ENCODE peak calls at places on chromosomes 1 and 21, in five cellular contexts. U, D, N, E and I are unnamed samples.

GRCh38 chr1:246476771-246477170 is 30.3 kb downstream of the SMYD3 start:
- DNase-seq in D (no peak), U (no peak), N (peak), E (no peak), I (no peak)

GRCh38 chr21:42164064-42164789 is 54.7 kb upstream of the ABCG1 start:
- DNase-seq in N (no peak), E (peak), U (peak), D (peak), I (peak)

GRCh38 chr1:15797614-15798390 is 9.6 kb downstream of the UQCRHL start:
- DNase-seq in N (peak), U (no peak), D (peak), E (peak), I (peak)

GRCh38 chr1:81920245-81920740 is 119.6 kb downstream of the ADGRL2 start:
- DNase-seq in N (peak), D (peak), U (no peak), E (no peak), I (peak)

GRCh38 chr1:168422203-168422848 is 121.5 kb downstream of the XCL2 start:
- DNase-seq in E (no peak), D (peak), N (no peak), U (no peak), I (peak)

GRCh38 chr21:26061437-26061836 is 109.1 kb downstream of the APP start:
- DNase-seq in U (no peak), N (no peak), D (peak), E (no peak), I (peak)

GRCh38 chr21:42793774-42794173 is 85.6 kb downstream of the WDR4 start:
- DNase-seq in N (no peak), D (no peak), U (no peak), E (no peak), I (no peak)

GRCh38 chr21:36148886-36149285 is 7.7 kb upstream of the DOP1B start:
- DNase-seq in E (no peak), D (no peak), N (no peak), U (no peak), I (no peak)

GRCh38 chr1:56644941-56645662 is at the start of gene PRKAA2:
- DNase-seq in U (no peak), N (no peak), D (peak), E (peak), I (no peak)

DNA sequence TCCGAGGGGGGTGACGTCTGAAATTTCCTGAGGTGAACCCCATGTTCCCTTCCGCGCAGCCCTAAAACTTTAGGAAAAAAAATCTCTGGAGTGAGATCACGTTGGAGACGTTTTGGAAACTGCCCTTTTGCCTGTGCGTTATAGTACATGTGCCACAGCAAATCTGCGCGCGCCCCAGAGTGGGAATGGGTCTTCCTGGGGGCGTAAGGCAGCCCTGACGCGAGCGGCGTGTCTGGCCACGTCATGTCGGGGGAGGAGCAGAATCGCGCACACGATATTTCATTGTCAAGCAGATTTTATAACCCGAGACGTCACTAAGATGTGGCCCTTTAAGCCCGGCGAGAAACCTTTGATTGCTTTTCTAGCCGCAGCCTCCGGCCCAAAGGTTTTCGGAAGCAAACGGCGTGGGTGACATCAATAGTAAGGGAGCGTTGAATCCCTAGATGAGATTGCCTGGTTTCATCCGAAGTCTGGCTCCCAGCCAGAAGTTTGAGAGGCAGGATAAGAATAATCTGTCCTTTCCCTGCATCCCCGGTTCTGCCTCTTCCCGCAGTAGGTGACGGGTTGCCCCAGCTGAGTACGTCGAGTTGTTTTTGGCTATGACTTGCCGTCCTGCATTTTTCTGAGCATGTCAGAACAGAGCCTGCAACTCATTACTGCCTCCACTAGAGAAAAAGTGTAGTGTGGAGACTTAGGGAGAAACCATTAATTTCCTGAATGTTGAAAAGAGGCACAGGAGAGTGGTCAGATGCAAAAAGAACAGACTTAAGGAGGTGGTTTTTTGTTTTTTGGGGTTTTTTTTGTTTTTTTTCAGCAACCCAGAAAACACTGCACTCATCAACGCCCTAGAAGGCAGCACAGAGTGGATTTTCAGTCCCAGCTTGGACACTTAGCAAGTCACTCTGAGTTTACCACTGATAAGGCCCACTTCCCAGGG is 800 bp upstream of the PMVK start:
- DNase-seq in N (peak), U (peak), E (peak), D (peak), I (peak)
- TF ChIP-seq CTCF in N (no peak), U (peak), E (no peak), D (peak), I (peak)

GRCh38 chr1:213656039-213656438 is 331.7 kb upstream of the PROX1 start:
- DNase-seq in U (no peak), N (no peak), E (no peak), D (no peak), I (no peak)
- TF ChIP-seq CTCF in U (no peak), N (no peak), E (no peak), D (no peak), I (no peak)

GRCh38 chr1:6209661-6210605 is 4.0 kb downstream of the RNF207 start:
- DNase-seq in D (no peak), N (no peak), E (no peak), U (no peak), I (no peak)
- TF ChIP-seq CTCF in D (peak), N (peak), E (no peak), U (no peak), I (no peak)

DNA sequence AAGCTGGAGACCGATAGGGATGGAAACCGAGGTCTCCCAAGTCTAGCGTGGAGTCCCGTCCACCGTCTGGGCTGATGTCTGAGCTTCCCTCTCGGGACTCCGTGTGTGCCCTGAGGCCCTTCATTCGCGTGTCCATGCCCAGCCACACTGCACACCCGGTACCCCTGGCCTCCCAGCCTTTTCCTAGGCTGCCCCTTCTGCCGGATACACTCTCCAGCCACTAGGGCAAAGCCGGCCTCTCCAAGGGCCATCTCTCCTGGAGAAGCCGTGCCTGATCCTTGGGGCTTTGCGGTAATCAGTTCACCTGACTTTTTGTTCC is 49.4 kb upstream of the SLC2A1 start:
- DNase-seq in N (no peak), U (no peak), E (no peak), D (no peak), I (no peak)
- TF ChIP-seq CTCF in N (no peak), U (no peak), E (no peak), D (no peak), I (no peak)

DNA sequence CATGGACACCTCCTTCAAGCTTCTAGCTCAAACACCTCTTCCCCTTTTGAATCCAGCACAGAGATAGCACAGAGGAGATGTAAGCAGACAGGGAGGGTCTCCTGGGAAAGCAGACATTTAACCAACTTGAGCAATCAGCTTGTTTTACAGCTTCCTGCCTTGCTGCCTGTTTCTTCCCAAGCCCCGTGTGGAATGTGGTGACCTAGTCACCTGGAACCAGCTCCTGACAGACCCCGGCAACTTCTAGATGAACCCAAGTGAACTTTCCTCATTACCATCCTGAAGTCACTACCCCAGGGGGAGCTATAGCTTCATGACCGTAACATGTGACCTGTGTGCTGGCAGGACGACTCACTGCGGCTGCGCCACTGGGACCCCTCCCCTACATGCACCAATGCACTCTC is 24.1 kb upstream of the TTF2 start:
- DNase-seq in E (no peak), N (no peak), U (no peak), D (peak), I (no peak)
- TF ChIP-seq CTCF in E (no peak), N (no peak), U (no peak), D (no peak), I (no peak)

GRCh38 chr21:31143021-31143420 is 104.7 kb upstream of the KRTAP19-8 start:
- DNase-seq in N (no peak), E (no peak), D (no peak), U (no peak), I (no peak)

GRCh38 chr21:31140025-31140424 is 101.7 kb upstream of the KRTAP19-8 start:
- DNase-seq in E (no peak), U (no peak), D (no peak), N (no peak), I (no peak)

GRCh38 chr21:31145271-31145801 is 107.1 kb upstream of the KRTAP19-8 start:
- DNase-seq in U (no peak), N (no peak), E (no peak), D (no peak), I (no peak)

GRCh38 chr21:31141389-31142021 is 103.2 kb upstream of the KRTAP19-8 start:
- DNase-seq in D (no peak), E (no peak), N (no peak), U (no peak), I (no peak)

DNA sequence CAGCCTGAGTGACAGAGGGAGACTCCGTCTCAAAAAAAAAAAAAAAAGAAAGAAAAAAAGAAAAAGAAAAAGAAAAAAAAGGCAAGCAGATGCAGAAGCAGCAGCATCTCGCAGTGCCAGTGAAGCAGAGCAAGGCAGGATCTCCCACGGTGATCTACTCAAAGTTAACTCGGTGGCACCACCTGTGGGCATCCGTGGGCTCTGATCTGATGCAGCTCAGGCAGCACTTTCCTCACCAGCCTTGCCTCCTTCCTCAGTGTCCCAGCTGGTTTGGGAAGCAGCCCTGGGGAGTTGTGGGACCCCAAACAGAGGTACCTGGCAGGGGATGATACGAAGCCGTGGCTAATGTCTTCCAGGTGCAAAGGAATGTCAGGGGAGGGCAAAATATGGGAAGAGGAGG is 104.3 kb upstream of the KRTAP19-8 start:
- DNase-seq in E (no peak), D (no peak), N (no peak), U (peak), I (peak)
- TF ChIP-seq CTCF in E (no peak), D (no peak), N (peak), U (peak), I (no peak)

DNA sequence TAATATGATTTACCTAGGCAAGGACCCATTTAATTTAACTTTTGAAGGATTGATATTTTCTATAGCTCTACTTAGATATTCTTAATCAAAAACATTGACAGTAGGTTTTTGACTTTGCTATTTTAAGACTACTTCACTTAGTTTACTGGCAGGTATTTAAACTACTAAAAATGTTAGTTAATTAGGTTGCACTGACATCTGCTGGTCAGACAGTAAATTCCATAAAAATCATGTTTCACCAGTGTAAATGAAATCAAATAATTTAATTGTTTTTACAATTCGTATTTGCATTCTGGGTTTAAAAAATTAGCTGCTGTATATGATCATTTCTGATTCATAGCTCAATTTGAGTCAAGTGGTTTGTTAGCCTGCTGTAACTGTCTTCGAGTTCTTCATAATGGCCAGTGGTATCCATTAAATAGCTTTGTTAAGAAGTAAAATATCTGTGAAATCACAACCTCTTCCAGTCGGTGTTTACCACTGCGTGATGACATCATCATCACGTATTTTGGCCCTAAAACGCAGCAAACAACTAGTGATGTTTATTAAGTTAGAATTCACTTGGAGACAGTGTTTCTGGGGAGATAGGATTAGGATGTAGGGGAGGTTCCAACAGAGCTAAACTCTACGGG is 26.2 kb downstream of the EXTL2 start:
- DNase-seq in N (peak), D (peak), E (no peak), U (no peak), I (peak)
- TF ChIP-seq CTCF in N (no peak), D (peak), E (peak), U (peak), I (peak)

DNA sequence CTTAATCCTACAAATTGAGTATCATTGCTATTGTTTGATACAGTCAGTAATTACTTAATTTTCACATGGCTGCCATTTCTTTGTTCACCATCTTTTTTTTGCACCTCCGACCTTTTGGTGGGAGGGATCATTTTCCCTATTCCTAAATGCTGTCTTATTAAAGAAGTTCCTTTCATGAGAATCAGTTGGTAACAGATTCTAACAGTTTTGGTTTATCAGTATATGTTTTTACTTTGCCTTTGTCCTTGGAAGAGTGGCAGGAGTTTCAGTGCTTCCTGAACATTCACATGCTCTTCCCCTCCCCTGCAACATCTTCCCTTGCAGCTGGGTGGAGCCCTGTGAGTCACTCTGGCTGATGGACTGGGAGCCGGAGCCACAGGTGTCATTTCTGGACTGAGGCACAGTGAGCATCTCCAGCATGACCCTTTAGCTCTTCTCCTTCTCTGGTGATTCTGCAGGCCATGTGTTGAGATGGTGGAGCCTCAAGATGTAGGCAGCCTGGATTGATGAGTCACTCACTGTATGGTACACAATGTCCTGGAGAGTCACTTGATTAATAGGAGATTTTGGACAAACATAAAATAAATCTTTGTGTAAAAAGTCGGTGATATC is 217.7 kb downstream of the URB2 start:
- DNase-seq in U (no peak), D (peak), N (peak), E (no peak), I (peak)
- TF ChIP-seq CTCF in U (no peak), D (peak), N (no peak), E (no peak), I (no peak)

GRCh38 chr1:155326020-155326526 is 5.4 kb downstream of the RUSC1 start:
- DNase-seq in D (no peak), E (no peak), N (no peak), U (no peak), I (no peak)

GRCh38 chr1:155324041-155324716 is 3.5 kb downstream of the RUSC1 start:
- DNase-seq in U (peak), E (peak), D (peak), N (peak), I (peak)

GRCh38 chr1:155325596-155325893 is 4.9 kb downstream of the RUSC1 start:
- DNase-seq in N (no peak), U (no peak), E (no peak), D (no peak), I (no peak)

GRCh38 chr1:155323729-155324040 is 3.0 kb downstream of the RUSC1 start:
- DNase-seq in U (peak), N (peak), D (peak), E (peak), I (peak)

DNA sequence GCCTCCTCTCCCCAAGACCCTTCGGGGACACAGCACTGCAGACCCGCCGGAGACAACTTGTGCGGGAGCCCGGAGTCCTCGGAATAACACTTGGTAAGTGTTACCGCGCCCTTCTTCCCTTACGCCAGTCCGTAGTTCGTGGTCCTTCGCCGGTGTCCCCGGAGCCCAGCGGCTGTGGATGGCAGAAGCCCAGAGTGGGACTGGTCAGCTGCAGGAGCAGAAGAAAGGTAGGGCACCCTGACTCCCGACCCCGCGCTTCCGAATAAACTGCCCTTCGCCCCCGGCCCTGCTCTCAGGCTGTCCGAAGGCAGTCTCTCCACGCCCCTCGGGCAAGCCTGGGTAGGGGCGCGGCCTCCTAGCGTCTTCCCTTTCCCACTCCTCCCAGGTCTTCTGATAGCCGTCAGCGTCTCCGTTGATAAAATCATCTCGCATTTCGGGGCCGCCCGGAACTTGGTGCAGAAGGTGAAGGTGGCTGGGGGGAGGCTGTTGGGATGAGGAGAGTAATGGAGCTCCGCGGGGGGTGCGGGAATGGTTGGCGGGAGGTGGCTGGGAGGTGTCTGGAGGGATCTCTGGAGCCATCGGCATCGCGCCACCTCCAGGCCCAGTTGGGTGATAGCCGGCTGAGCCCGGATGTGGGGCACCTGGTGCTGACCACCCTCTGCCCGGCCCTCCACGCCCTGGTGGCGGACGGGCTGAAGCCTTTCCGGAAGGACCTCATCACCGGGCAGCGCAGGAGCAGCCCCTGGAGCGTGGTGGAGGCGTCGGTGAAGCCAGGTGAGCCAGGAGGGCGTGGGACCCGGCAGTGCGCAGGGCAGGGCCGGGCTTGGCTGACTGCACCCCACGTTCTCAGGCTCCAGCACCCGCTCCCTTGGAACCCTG is 4.3 kb downstream of the RUSC1 start:
- DNase-seq in E (peak), U (no peak), N (peak), D (peak), I (peak)
- TF ChIP-seq CTCF in E (peak), U (no peak), N (peak), D (peak), I (peak)

DNA sequence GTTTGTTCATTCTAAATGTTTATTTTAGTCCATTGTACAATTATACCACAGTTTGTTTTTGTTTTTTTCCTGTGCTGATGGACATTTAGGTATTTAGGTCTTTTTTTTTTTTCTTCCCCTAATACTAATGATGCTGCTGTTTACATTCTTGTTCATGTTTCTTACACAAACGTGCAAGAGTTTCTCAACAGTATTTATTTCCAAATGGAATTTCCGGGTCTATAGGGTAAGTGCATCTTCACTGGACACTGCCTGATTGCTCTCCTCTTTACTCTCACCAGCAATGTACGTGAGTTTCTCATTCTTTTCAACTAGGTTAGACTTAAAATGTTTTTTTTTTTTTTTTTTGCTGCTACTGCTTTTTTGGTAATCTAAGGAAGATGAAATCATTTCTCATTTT is 122.7 kb downstream of the PPP1R12B start:
- DNase-seq in E (no peak), N (no peak), D (no peak), U (no peak), I (no peak)
- TF ChIP-seq CTCF in E (no peak), N (no peak), D (no peak), U (no peak), I (no peak)